ENCODE peak calls at places on chromosome 16, in eight cellular contexts. Y is cardiac fibroblast, I is HFF-Myc, P is colonic mucosa, A is suprapubic skin, E is IMR-90, X is psoas muscle, K is kidney epithelial cell. F is an unnamed sample.

GRCh38 chr16:78317871-78318270 is 218.4 kb downstream of the WWOX start:
- DNase-seq in Y (no peak), I (no peak), P (no peak), A (no peak), E (no peak), X (no peak), K (no peak), F (no peak)

GRCh38 chr16:57764341-57765159 is 29.0 kb downstream of the KATNB1 start:
- DNase-seq in Y (peak), I (peak), P (no peak), A (no peak), E (peak), X (peak), K (peak), F (peak)

GRCh38 chr16:49587051-49587450 is 213.4 kb downstream of the C16orf78 start:
- DNase-seq in Y (no peak), I (no peak), P (no peak), A (no peak), E (no peak), X (no peak), K (no peak), F (no peak)

GRCh38 chr16:84093879-84094270 is 22.9 kb downstream of the MBTPS1 start:
- DNase-seq in Y (no peak), I (no peak), P (no peak), A (no peak), E (no peak), X (no peak), K (no peak), F (no peak)

GRCh38 chr16:17271687-17272086 is 199.1 kb downstream of the XYLT1 start:
- DNase-seq in Y (no peak), I (no peak), P (peak), A (no peak), E (peak), X (no peak), K (no peak), F (no peak)

GRCh38 chr16:88507231-88507743 is 54.2 kb downstream of the ZFPM1 start:
- DNase-seq in Y (no peak), I (no peak), P (no peak), A (no peak), E (no peak), X (no peak), K (no peak), F (no peak)

GRCh38 chr16:17470871-17471744 is at the start of gene XYLT1:
- DNase-seq in Y (peak), I (peak), P (peak), A (peak), E (peak), X (peak), K (peak), F (no peak)

GRCh38 chr16:73086108-73086507 is 38.2 kb upstream of the ZFHX3 start:
- DNase-seq in Y (no peak), I (no peak), P (no peak), A (no peak), E (no peak), X (no peak), K (no peak), F (no peak)

GRCh38 chr16:77273815-77274214 is 74.6 kb downstream of the SYCE1L start:
- DNase-seq in Y (peak), I (no peak), P (no peak), A (no peak), E (no peak), X (no peak), K (peak), F (no peak)

GRCh38 chr16:75256871-75257343 is 5.5 kb upstream of the BCAR1 start:
- DNase-seq in Y (peak), I (no peak), P (no peak), A (peak), E (peak), X (peak), K (no peak), F (no peak)

GRCh38 chr16:89315791-89316581 is 98.5 kb downstream of the ZNF778 start:
- DNase-seq in Y (peak), I (peak), P (peak), A (no peak), E (peak), X (no peak), K (peak), F (peak)

DNA sequence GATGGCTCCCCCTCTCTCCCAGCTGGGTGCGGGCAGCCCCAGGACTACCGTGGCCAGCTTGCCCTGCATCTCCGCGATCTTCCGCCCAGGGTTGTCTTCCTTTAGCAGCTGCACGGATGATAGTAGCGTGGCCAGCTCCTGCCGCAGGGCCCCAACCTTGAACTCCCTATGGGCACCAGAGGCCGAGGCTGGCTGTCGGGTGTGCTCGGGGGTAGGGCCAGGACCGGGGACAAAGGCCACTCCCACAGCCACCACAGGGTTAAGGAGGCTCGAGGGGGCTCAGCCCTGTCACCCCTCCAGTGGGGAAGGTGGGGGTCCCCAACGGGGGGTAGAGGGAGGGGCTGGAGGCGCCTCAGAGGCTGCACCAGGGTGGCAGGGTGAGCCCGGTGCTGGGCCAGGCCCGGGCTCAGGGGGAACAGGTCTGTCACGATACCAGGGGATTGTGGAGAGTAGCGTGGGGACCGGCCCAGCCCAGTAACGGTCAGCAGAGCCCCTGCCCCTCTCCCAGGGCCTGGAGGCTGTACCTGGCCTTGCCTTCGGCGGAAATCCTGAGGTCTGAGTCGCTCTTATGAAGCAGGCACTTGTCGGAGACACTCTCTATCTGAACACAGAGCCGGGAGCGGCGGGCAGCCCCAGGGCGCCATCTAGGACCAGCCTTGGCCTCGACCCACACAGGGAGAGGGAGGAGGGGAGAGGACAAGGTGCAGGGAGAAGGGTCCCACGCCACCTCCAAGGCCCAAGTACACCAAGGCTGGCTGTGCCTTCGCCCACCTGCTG is 5.2 kb downstream of the PERCC1 start:
- DNase-seq in Y (no peak), I (no peak), P (no peak), A (no peak), E (no peak), X (no peak), K (no peak), F (no peak)
- TF ChIP-seq CTCF in Y (no peak), I (no peak), P (no peak), A (no peak), E (no peak), X (no peak), K (no peak), F (no peak)

DNA sequence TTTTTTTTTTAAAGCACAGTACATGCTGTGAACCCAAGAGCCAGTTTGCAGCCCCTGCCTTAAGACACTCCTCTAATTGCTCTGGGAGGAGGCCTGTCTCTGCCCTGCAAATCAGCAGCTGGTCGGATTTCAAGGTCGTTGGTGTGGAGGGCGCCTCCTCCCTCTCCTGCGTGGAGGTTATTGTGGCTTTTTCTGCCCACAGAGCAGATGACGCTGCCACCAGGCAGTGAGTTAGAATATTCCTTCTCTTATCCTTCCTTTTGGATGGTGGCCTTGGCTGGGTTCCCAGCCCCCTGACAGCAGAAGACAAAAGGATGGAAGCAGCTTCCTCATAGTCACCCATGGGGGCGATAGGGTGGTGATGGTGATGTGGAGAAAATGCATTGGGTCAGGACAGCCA is 131.2 kb downstream of the PRKCB start:
- DNase-seq in Y (no peak), I (no peak), P (no peak), A (no peak), E (no peak), X (no peak), K (no peak), F (no peak)
- H3K4me3 ChIP-seq in Y (no peak), I (no peak), P (no peak), A (no peak), E (no peak), X (no peak), K (no peak), F (no peak)

DNA sequence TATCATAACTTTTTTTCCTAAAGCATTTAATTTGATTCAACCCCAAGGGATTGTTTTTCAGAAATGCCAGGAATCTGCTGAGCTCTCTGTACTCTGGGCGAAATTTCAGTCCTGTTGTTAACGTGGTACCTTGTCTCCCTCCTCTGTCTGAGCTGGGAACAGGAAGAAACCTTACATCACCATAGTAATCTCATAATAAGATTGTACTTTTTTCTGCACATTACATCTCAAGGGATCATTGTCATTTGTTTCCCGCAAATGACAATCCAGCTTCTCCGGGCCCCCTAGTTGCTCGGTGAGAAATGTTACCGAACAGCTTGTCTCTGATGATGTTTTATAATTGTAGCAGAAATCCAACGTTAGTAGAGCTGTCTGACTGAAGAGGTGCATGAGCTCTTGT is 152.7 kb upstream of the ERCC4 start:
- DNase-seq in Y (peak), I (no peak), P (no peak), A (no peak), E (no peak), X (no peak), K (peak), F (no peak)
- TF ChIP-seq CTCF in Y (no peak), I (no peak), P (no peak), A (no peak), E (no peak), X (peak), K (peak), F (no peak)

GRCh38 chr16:4377573-4378146 is 6.0 kb downstream of the VASN start:
- DNase-seq in Y (no peak), I (no peak), P (no peak), A (peak), E (no peak), X (no peak), K (no peak), F (no peak)
- H3K4me3 ChIP-seq in Y (no peak), I (no peak), P (no peak), A (peak), E (no peak), X (no peak), K (no peak), F (no peak)

GRCh38 chr16:66278604-66279262 is 87.8 kb upstream of the CDH5 start:
- DNase-seq in Y (no peak), I (no peak), P (no peak), A (no peak), E (no peak), X (no peak), K (no peak), F (no peak)
- TF ChIP-seq CTCF in Y (no peak), I (no peak), P (no peak), A (peak), E (no peak), X (no peak), K (peak), F (peak)

GRCh38 chr16:24671455-24671954 is 57.9 kb upstream of the TNRC6A start:
- DNase-seq in Y (no peak), I (no peak), P (no peak), A (no peak), E (no peak), X (no peak), K (no peak), F (no peak)

GRCh38 chr16:24667244-24667764 is 62.1 kb upstream of the TNRC6A start:
- DNase-seq in Y (no peak), I (no peak), P (no peak), A (no peak), E (no peak), X (no peak), K (no peak), F (peak)

GRCh38 chr16:24673155-24673554 is 56.3 kb upstream of the TNRC6A start:
- DNase-seq in Y (no peak), I (no peak), P (no peak), A (no peak), E (no peak), X (no peak), K (no peak), F (no peak)

GRCh38 chr16:24668481-24669001 is 60.9 kb upstream of the TNRC6A start:
- DNase-seq in Y (peak), I (no peak), P (no peak), A (no peak), E (peak), X (no peak), K (peak), F (peak)

GRCh38 chr16:24670623-24671454 is 58.6 kb upstream of the TNRC6A start:
- DNase-seq in Y (peak), I (peak), P (peak), A (peak), E (peak), X (peak), K (peak), F (peak)
- H3K4me3 ChIP-seq in Y (no peak), I (peak), P (no peak), A (no peak), E (no peak), X (no peak), K (no peak), F (no peak)

GRCh38 chr16:8936421-8936820 is 27.3 kb downstream of the USP7 start:
- DNase-seq in Y (peak), I (no peak), P (no peak), A (no peak), E (peak), X (no peak), K (peak), F (peak)
- TF ChIP-seq CTCF in Y (peak), I (peak), P (peak), A (peak), E (peak), X (peak), K (peak), F (peak)

F was measured in GM12865.